ENCODE peak calls at places on chromosomes 1 and 21, in nine cellular contexts. N is retinal pigment epithelial cell, W is left ventricle myocardium inferior, J is kidney, G is fibroblast of the aortic adventitia, O is fibroblast of lung, V is OCI-LY7, Q is heart left ventricle, I is breast epithelium. D is an unnamed sample.

GRCh38 chr21:14863745-14864210 is 201.0 kb downstream of the NRIP1 start:
- DNase-seq in N (no peak), W (no peak), J (no peak), G (peak), O (peak), V (no peak), Q (no peak), I (no peak), D (peak)

GRCh38 chr1:41502912-41503311 is 18.4 kb upstream of the EDN2 start:
- DNase-seq in N (no peak), W (no peak), J (no peak), G (no peak), O (no peak), V (no peak), Q (no peak), I (no peak), D (no peak)

GRCh38 chr1:16032388-16033100 is 10.7 kb downstream of the CLCNKA start:
- DNase-seq in N (no peak), W (peak), J (peak), G (peak), O (peak), V (peak), Q (peak), I (peak), D (peak)

GRCh38 chr1:22237433-22238093 is 94.7 kb upstream of the WNT4 start:
- DNase-seq in N (no peak), W (no peak), J (no peak), G (no peak), O (no peak), V (no peak), Q (peak), I (no peak), D (no peak)

GRCh38 chr1:65147424-65148177 is 402 bp upstream of the AK4 start:
- DNase-seq in N (no peak), W (peak), J (peak), G (no peak), O (no peak), V (no peak), Q (peak), I (no peak), D (peak)

GRCh38 chr1:157136133-157136532 is 2.1 kb downstream of the ETV3 start:
- DNase-seq in N (no peak), W (no peak), J (no peak), G (no peak), O (no peak), V (no peak), Q (no peak), I (no peak), D (no peak)

GRCh38 chr1:200048244-200048643 is 20.7 kb downstream of the NR5A2 start:
- DNase-seq in N (no peak), W (no peak), J (no peak), G (no peak), O (no peak), V (no peak), Q (no peak), I (no peak), D (no peak)

GRCh38 chr1:3703786-3704396 is 48.4 kb upstream of the CCDC27 start:
- DNase-seq in N (no peak), W (no peak), J (no peak), G (no peak), O (no peak), V (no peak), Q (no peak), I (no peak), D (no peak)

GRCh38 chr1:22184454-22184853 is 41.6 kb upstream of the WNT4 start:
- DNase-seq in N (no peak), W (no peak), J (no peak), G (no peak), O (no peak), V (no peak), Q (no peak), I (no peak), D (no peak)

GRCh38 chr1:210132582-210132981 is 100.0 kb upstream of the SERTAD4 start:
- DNase-seq in N (no peak), W (no peak), J (no peak), G (peak), O (peak), V (peak), Q (no peak), I (no peak), D (peak)

GRCh38 chr1:58933599-58933926 is 149.7 kb upstream of the JUN start:
- DNase-seq in N (no peak), W (no peak), J (no peak), G (no peak), O (peak), V (no peak), Q (no peak), I (no peak), D (peak)

GRCh38 chr1:151711940-151712339 is 4.7 kb downstream of the CELF3 start:
- DNase-seq in N (no peak), W (no peak), J (no peak), G (no peak), O (no peak), V (no peak), Q (no peak), I (no peak), D (no peak)

GRCh38 chr1:64093941-64094340 is 109.5 kb upstream of the UBE2U start:
- DNase-seq in N (no peak), W (no peak), J (no peak), G (peak), O (peak), V (no peak), Q (no peak), I (no peak), D (peak)

GRCh38 chr1:215661033-215661432 is 93.9 kb downstream of the KCTD3 start:
- DNase-seq in N (no peak), W (no peak), J (no peak), G (no peak), O (no peak), V (no peak), Q (no peak), I (no peak), D (no peak)

GRCh38 chr1:63321061-63321787 is 1.1 kb upstream of the FOXD3 start:
- DNase-seq in N (no peak), W (no peak), J (no peak), G (no peak), O (peak), V (no peak), Q (no peak), I (no peak), D (no peak)

GRCh38 chr1:17098440-17099317 is 20.6 kb downstream of the PADI2 start:
- DNase-seq in N (no peak), W (no peak), J (no peak), G (peak), O (no peak), V (no peak), Q (no peak), I (no peak), D (peak)

GRCh38 chr1:42692941-42693340 is 10.7 kb downstream of the YBX1 start:
- DNase-seq in N (no peak), W (no peak), J (no peak), G (no peak), O (no peak), V (no peak), Q (no peak), I (no peak), D (no peak)

GRCh38 chr1:42692461-42692860 is 10.2 kb downstream of the YBX1 start:
- DNase-seq in N (no peak), W (no peak), J (no peak), G (no peak), O (no peak), V (no peak), Q (no peak), I (no peak), D (no peak)

GRCh38 chr1:42689912-42690311 is 7.7 kb downstream of the YBX1 start:
- DNase-seq in N (no peak), W (no peak), J (no peak), G (no peak), O (no peak), V (no peak), Q (no peak), I (no peak), D (no peak)

GRCh38 chr1:42691157-42691498 is 8.9 kb downstream of the YBX1 start:
- DNase-seq in N (no peak), W (no peak), J (no peak), G (no peak), O (no peak), V (no peak), Q (no peak), I (no peak), D (no peak)

DNA sequence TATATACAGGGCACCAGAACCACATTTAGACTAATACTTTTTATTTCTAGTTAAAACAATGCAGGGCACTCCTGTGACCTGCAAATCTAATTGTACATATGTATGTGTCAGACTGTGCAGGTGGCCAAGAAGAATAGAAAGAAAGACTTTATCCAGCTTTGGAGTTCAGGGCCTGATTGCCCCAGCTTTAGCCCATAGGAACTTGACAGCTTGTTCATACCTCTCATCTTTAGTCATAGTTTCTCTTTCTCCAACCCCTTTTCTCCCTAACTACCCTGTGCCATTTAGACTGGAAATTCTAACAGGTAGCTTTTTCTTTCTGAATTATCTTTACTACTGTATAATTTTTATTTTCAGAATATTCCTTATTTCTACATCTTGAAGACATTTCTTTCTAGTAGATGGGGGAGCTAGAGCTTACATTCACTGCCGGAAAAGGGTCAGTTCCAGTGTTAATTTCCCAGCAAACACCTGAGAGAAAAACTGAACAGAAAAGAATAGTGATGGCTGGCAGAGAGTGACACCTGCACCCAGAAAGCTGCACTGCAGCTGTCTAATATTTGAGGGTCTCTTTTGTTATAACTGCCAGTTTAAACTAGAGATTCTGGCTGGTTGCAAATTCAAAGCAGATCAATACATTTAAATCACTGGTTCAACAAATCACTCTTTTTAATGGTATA is 8.4 kb downstream of the YBX1 start:
- DNase-seq in N (no peak), W (no peak), J (no peak), G (peak), O (no peak), V (no peak), Q (no peak), I (no peak), D (no peak)
- H3K4me3 ChIP-seq in N (no peak), W (no peak), J (no peak), G (no peak), O (no peak), V (peak), Q (no peak), I (no peak), D (no peak)

DNA sequence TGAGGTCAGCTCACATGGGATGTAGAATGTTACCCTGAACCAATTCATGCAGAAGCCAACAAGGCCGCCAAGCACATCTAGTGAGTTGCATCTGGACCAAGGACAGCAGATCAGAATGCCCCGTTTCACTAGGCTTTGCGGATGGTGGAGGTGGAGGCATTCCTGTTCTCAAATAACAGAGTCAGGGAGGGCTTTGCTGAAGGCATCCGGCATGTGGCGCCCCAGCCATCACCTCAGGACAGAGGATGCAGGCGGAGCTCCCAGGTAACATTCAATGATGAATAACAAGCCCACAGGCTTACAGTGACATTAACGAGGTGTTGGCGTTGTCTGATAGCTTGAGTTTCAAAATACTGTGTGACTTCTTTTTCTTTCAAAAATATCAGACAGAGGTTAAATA is 476.2 kb downstream of the CAMTA1 start:
- DNase-seq in N (no peak), W (no peak), J (no peak), G (no peak), O (no peak), V (no peak), Q (no peak), I (no peak), D (no peak)
- TF ChIP-seq CTCF in N (no peak), W (no peak), J (no peak), G (no peak), O (no peak), V (no peak), Q (no peak), I (no peak), D (no peak)

DNA sequence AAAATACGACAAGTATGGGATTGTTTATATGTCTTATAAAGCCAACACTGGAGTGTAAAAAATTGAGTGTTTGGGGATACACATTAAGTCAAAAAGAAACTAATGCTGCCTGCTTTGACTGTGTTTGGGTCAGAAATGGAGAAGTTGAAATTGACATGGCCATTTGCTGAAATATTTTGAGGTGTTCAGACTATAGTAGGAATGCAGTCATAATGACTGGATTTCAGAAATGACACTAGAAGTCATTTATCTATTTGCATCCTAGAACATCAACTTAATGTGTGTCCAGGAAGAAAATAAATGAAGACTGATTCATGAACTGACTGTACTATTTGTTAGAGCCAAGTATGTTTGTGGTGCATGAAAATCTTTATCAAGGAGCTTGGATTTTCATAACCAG is 28.4 kb downstream of the RASAL2 start:
- DNase-seq in N (no peak), W (no peak), J (no peak), G (no peak), O (peak), V (no peak), Q (no peak), I (no peak), D (no peak)
- H3K4me3 ChIP-seq in N (no peak), W (no peak), J (no peak), G (no peak), O (no peak), V (no peak), Q (no peak), I (no peak), D (no peak)

GRCh38 chr1:192363177-192363576 is 46.4 kb downstream of the RGS21 start:
- DNase-seq in N (no peak), W (no peak), J (no peak), G (no peak), O (no peak), V (no peak), Q (no peak), I (no peak), D (no peak)
- TF ChIP-seq CTCF in N (peak), W (no peak), J (no peak), G (no peak), O (no peak), V (no peak), Q (no peak), I (no peak), D (peak)

GRCh38 chr1:189804352-189804751 is 673.3 kb downstream of the BRINP3 start:
- DNase-seq in N (no peak), W (no peak), J (no peak), G (no peak), O (no peak), V (no peak), Q (no peak), I (no peak), D (no peak)
- H3K4me3 ChIP-seq in N (no peak), W (no peak), J (no peak), G (no peak), O (no peak), V (no peak), Q (no peak), I (no peak), D (no peak)

DNA sequence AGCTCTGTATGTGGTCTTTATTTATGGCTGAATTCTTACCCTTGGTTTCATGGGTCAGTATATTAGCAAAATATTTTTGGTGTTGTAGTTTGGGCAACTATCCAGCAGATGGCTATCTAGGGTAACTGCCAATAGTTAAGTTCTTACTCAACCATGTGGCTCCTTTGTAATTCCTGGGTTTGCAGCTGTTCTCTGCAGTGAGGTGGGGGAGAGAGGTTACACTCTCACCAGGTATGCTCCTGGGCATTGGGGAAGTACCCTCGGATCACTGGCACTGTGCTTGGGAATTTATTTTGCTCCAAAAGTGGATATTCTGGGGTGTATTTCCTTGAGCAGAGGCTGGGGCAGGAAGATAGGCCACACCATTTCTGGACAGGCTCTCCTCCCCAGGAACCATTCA is 436.7 kb upstream of the TMPRSS15 start:
- DNase-seq in N (no peak), W (no peak), J (no peak), G (no peak), O (peak), V (peak), Q (no peak), I (no peak), D (peak)
- TF ChIP-seq CTCF in N (peak), W (no peak), J (no peak), G (no peak), O (peak), V (peak), Q (no peak), I (no peak), D (no peak)

GRCh38 chr1:239722080-239722479 is 335.7 kb downstream of the CHRM3 start:
- DNase-seq in N (no peak), W (no peak), J (no peak), G (no peak), O (no peak), V (no peak), Q (no peak), I (no peak), D (no peak)

GRCh38 chr1:239718571-239718970 is 332.2 kb downstream of the CHRM3 start:
- DNase-seq in N (no peak), W (no peak), J (no peak), G (no peak), O (no peak), V (no peak), Q (no peak), I (no peak), D (no peak)

GRCh38 chr1:239719642-239720258 is 333.4 kb downstream of the CHRM3 start:
- DNase-seq in N (no peak), W (no peak), J (no peak), G (no peak), O (no peak), V (no peak), Q (no peak), I (no peak), D (no peak)

GRCh38 chr1:239718997-239719628 is 332.7 kb downstream of the CHRM3 start:
- DNase-seq in N (peak), W (no peak), J (no peak), G (no peak), O (no peak), V (no peak), Q (no peak), I (no peak), D (no peak)

GRCh38 chr1:239717097-239718051 is 331.0 kb downstream of the CHRM3 start:
- DNase-seq in N (no peak), W (no peak), J (no peak), G (no peak), O (no peak), V (no peak), Q (no peak), I (no peak), D (no peak)
- H3K4me3 ChIP-seq in N (no peak), W (no peak), J (no peak), G (no peak), O (no peak), V (no peak), Q (no peak), I (no peak), D (no peak)

DNA sequence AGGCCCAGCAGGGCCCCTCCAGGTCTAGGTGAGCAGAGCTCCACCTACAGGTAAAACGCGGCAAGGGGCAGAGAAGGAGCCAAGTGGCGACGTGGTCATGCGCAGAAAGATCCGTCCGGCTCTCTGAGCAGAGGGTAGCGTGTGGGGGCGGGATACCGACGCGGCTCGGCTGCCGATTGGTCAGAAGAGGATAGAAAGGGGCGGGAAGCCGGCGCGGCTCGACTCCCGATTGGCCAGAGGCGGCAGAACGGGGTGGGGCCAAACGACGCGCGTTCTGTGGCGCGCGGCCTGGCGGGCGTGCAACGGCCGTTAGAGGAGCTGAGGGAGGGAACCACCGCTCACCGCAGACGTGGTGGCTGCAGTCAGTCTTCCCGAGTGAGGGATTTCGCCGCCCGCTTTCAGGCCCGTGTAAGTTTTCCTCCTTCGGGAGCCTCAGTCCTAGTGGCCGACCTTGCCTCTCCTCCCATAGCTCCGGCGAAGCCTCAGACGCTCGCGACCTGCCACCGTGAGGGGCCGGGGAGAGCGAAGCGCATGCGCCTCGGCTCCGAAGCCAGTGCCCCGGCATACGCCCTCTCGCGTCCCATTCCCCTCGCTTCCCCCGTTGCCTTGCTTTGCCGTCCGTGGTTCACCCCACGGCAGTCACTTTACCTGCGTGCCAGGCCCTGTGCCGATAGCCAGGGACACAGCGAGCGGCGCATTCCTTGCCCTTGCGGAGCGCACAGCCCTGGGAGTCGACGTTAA is at the start of gene CEP85:
- DNase-seq in N (peak), W (peak), J (peak), G (peak), O (peak), V (peak), Q (peak), I (peak), D (peak)
- TF ChIP-seq CTCF in N (peak), W (peak), J (peak), G (peak), O (peak), V (peak), Q (peak), I (peak), D (peak)